ENCODE peak calls at places on chromosomes 7 and 10, in four cellular contexts. K is HCT116, W is HepG2, R is H1. I is an unnamed sample.
A peak's percentile ranks its signal among the peaks of the same experiment; 100 is the strongest.

GRCh38 chr7:41705109-41705871 is 2.4 kb upstream of the INHBA start:
- DNase-seq in K (no peak), R (peak; percentile 92), W (peak; percentile 55), I (peak; percentile 54)

GRCh38 chr10:10618139-10618538 is 399.5 kb upstream of the CELF2 start:
- DNase-seq in W (no peak), K (no peak), R (no peak), I (no peak)

GRCh38 chr10:133179651-133180050 is 19.6 kb downstream of the KNDC1 start:
- DNase-seq in W (no peak), K (no peak), R (no peak), I (no peak)

GRCh38 chr7:80847027-80847426 is 71.8 kb downstream of the SEMA3C start:
- DNase-seq in R (no peak), W (no peak), K (no peak), I (no peak)

GRCh38 chr7:36080843-36081242 is 72.2 kb upstream of the EEPD1 start:
- DNase-seq in R (no peak), K (no peak), W (no peak), I (no peak)

GRCh38 chr7:138000081-138000701 is 1.7 kb downstream of the CREB3L2 start:
- DNase-seq in R (no peak), K (no peak), W (peak; percentile 66), I (peak; percentile 87)

GRCh38 chr7:106866298-106867281 is 1.5 kb downstream of the PIK3CG start:
- DNase-seq in W (no peak), K (no peak), R (no peak), I (no peak)

GRCh38 chr7:130147710-130148325 is 57.4 kb downstream of the TMEM209 start:
- DNase-seq in R (no peak), K (no peak), W (no peak), I (no peak)

GRCh38 chr10:110162749-110163148 is 44.7 kb upstream of the MXI1 start:
- DNase-seq in W (no peak), K (no peak), R (no peak), I (no peak)

GRCh38 chr7:18975689-18976280 is 141.7 kb downstream of the TWIST1 start:
- DNase-seq in R (no peak), K (no peak), W (no peak), I (no peak)

GRCh38 chr7:1644341-1645070 is 25.6 kb upstream of the ELFN1 start:
- DNase-seq in K (no peak), W (peak; percentile 41), R (no peak), I (peak; percentile 52)

GRCh38 chr7:98619450-98620321 is 2.6 kb downstream of the NPTX2 start:
- DNase-seq in R (no peak), K (no peak), W (peak; percentile 69), I (no peak)

GRCh38 chr10:131083915-131084790 is 227.4 kb downstream of the TCERG1L start:
- DNase-seq in K (no peak), W (no peak), R (peak; percentile 49), I (peak; percentile 12)

GRCh38 chr7:128398016-128398840 is 11.6 kb downstream of the IMPDH1 start:
- DNase-seq in W (no peak), R (no peak), K (no peak), I (peak; percentile 73)

GRCh38 chr10:77633376-77633775 is 4.2 kb downstream of the KCNMA1 start:
- DNase-seq in K (no peak), R (no peak), W (no peak), I (no peak)

GRCh38 chr7:127396184-127396583 is 3.7 kb upstream of the ZNF800 start:
- DNase-seq in K (no peak), R (no peak), W (no peak), I (peak; percentile 52)

GRCh38 chr7:124155400-124156022 is 122.6 kb upstream of the TMEM229A start:
- DNase-seq in R (no peak), K (peak; percentile 15), W (peak; percentile 6), I (no peak)

GRCh38 chr7:20786421-20786778 is 286 bp downstream of the SP8 start:
- DNase-seq in K (no peak), W (no peak), R (no peak), I (no peak)

GRCh38 chr7:50088463-50089129 is 4.5 kb downstream of the ZPBP start:
- DNase-seq in R (no peak), W (no peak), K (no peak), I (no peak)

GRCh38 chr10:6583447-6583846 is 3.4 kb upstream of the PRKCQ start:
- DNase-seq in W (no peak), K (no peak), R (no peak), I (peak; percentile 46)

GRCh38 chr10:90674461-90674860 is 183.4 kb downstream of the HTR7 start:
- DNase-seq in W (no peak), R (no peak), K (no peak), I (no peak)

GRCh38 chr10:114492351-114493037 is 88.2 kb upstream of the AFAP1L2 start:
- DNase-seq in K (no peak), R (no peak), W (no peak), I (no peak)

GRCh38 chr7:107394301-107394700 is 75.6 kb upstream of the GPR22 start:
- DNase-seq in K (no peak), R (no peak), W (no peak), I (no peak)

GRCh38 chr10:5576780-5577472 is 52.2 kb downstream of the CALML3 start:
- DNase-seq in R (no peak), W (no peak), K (no peak), I (no peak)

GRCh38 chr7:134701272-134701671 is 54.6 kb downstream of the BPGM start:
- DNase-seq in R (no peak), W (peak; percentile 48), K (no peak), I (peak; percentile 50)

GRCh38 chr10:63054889-63055606 is 78.1 kb upstream of the NRBF2 start:
- DNase-seq in K (no peak), R (no peak), W (no peak), I (no peak)

GRCh38 chr10:119176166-119176565 is 2.4 kb downstream of the PRDX3 start:
- DNase-seq in R (no peak), K (no peak), W (no peak), I (no peak)

GRCh38 chr10:93330824-93331223 is 151.3 kb downstream of the MYOF start:
- DNase-seq in R (no peak), K (no peak), W (no peak), I (no peak)

GRCh38 chr7:112074464-112074863 is 131.7 kb downstream of the DOCK4 start:
- DNase-seq in R (no peak), W (no peak), K (no peak), I (no peak)

GRCh38 chr7:14734839-14735321 is 167.7 kb downstream of the DGKB start:
- DNase-seq in K (no peak), W (no peak), R (peak; percentile 38), I (no peak)

GRCh38 chr10:79416578-79417255 is 28.7 kb downstream of the ZCCHC24 start:
- DNase-seq in W (no peak), K (no peak), R (no peak), I (no peak)

GRCh38 chr10:79417266-79417665 is 28.2 kb downstream of the ZCCHC24 start:
- DNase-seq in K (no peak), W (no peak), R (no peak), I (no peak)

GRCh38 chr10:79418886-79419595 is 26.4 kb downstream of the ZCCHC24 start:
- DNase-seq in W (no peak), K (no peak), R (no peak), I (no peak)

GRCh38 chr10:79418274-79418673 is 27.1 kb downstream of the ZCCHC24 start:
- DNase-seq in W (no peak), R (no peak), K (no peak), I (no peak)

DNA sequence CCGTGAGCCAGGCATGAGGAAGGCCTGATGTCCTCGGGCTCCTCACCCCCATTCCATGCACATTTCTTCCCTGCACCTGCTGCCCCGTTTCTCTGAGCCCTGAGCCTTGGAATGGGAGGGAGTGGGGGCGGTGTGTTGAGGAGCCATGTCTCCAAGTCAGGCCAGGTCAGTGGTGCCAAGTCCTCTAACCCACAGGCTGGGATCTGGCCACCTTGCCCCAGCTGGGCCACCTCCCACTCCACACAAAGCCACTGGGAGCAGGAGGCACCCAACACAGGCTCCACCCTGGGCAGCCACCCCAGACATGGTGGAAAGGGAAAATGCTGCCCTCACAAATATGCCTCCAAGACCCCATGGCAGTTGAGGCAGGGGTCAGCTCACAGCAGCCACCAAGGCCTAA is 27.7 kb downstream of the ZCCHC24 start:
- DNase-seq in K (no peak), R (no peak), W (no peak), I (no peak)
- TF ChIP-seq FOSL1 in K (no peak), R (no peak), W (no peak), I (no peak)

GRCh38 chr10:44009891-44010290 is 361.2 kb upstream of the ZNF32 start:
- DNase-seq in K (no peak), R (no peak), W (no peak), I (no peak)
- TF ChIP-seq FOSL1 in K (no peak), R (no peak), W (no peak), I (no peak)

DNA sequence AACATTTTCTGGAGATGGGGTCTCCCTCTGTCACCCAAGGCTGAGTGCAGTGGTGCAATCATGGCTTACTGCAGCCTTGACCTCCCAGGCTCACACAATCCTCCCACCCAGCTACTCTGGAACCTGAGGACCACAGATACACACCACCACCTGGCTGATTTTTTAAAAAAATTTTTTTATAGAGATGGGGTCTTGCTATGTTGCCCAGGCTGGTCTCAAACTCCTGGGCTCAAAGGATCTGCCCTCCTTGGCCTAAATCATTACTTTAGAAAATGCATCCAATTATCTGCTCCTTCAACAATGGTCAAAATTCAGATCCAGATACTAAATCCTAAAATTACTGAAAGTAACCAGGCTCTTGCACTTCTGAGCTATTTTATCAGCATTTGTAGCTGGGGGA is 55.2 kb downstream of the CTBP2 start:
- DNase-seq in W (no peak), R (no peak), K (no peak), I (no peak)
- TF ChIP-seq FOSL1 in W (no peak), R (no peak), K (no peak), I (no peak)

GRCh38 chr7:105521027-105521730 is 892 bp downstream of the PUS7 start:
- DNase-seq in K (no peak), W (peak; percentile 67), R (no peak), I (peak; percentile 84)
- TF ChIP-seq FOSL1 in K (no peak), W (no peak), R (no peak), I (no peak)